ENCODE peak calls at places on chromosomes 7 and 10, in five cellular contexts. Q is amniotic epithelial cell, N is tibial nerve, H is foreskin fibroblast, R is anterior cingulate cortex. O is an unnamed sample.

GRCh38 chr7:46257766-46258448 is 336.8 kb upstream of the IGFBP3 start:
- DNase-seq in R (no peak), Q (peak), H (peak), N (no peak), O (no peak)

GRCh38 chr7:29109356-29109755 is 37.0 kb downstream of the CPVL start:
- DNase-seq in H (no peak), Q (no peak), R (no peak), N (no peak), O (no peak)

GRCh38 chr7:12889391-12889790 is 202.0 kb downstream of the ARL4A start:
- DNase-seq in R (no peak), N (no peak), H (no peak), Q (peak), O (no peak)

GRCh38 chr10:99621454-99622246 is 1.4 kb upstream of the SLC25A28 start:
- DNase-seq in R (no peak), N (no peak), H (no peak), Q (peak), O (no peak)

GRCh38 chr10:104034401-104035053 is 51.2 kb downstream of the COL17A1 start:
- DNase-seq in R (no peak), Q (no peak), N (no peak), H (no peak), O (no peak)

GRCh38 chr7:69599211-69599878 is 1.1 kb downstream of the AUTS2 start:
- DNase-seq in N (no peak), H (no peak), R (no peak), Q (no peak), O (no peak)

GRCh38 chr10:46092523-46093195 is 46.6 kb upstream of the MSMB start:
- DNase-seq in N (no peak), H (no peak), Q (no peak), R (no peak), O (peak)

GRCh38 chr7:29345590-29345989 is 151.0 kb downstream of the CHN2 start:
- DNase-seq in R (peak), H (no peak), N (no peak), Q (peak), O (peak)

GRCh38 chr7:99127636-99128035 is 16.3 kb downstream of the SMURF1 start:
- DNase-seq in Q (no peak), N (no peak), H (no peak), R (no peak), O (no peak)

GRCh38 chr7:141585592-141586510 is 34.6 kb downstream of the AGK start:
- DNase-seq in Q (peak), H (peak), N (no peak), R (no peak), O (no peak)

GRCh38 chr10:94131885-94132284 is 138.2 kb downstream of the PLCE1 start:
- DNase-seq in R (no peak), N (no peak), Q (peak), H (peak), O (no peak)

GRCh38 chr7:41316410-41316809 is 386.5 kb downstream of the INHBA start:
- DNase-seq in H (no peak), Q (peak), R (no peak), N (no peak), O (no peak)

GRCh38 chr10:60943372-60944158 is 420 bp downstream of the RHOBTB1 start:
- DNase-seq in Q (peak), H (no peak), R (peak), N (peak), O (peak)

GRCh38 chr7:129643545-129644170 is 32.1 kb downstream of the NRF1 start:
- DNase-seq in Q (no peak), R (no peak), H (peak), N (no peak), O (no peak)

GRCh38 chr10:112565434-112566053 is 118.5 kb downstream of the VTI1A start:
- DNase-seq in H (peak), R (no peak), Q (peak), N (peak), O (peak)

GRCh38 chr10:57706576-57707299 is 561.0 kb downstream of the IPMK start:
- DNase-seq in R (no peak), Q (no peak), H (no peak), N (no peak), O (no peak)

GRCh38 chr10:87923233-87923632 is 59.8 kb downstream of the PTEN start:
- DNase-seq in N (no peak), R (no peak), Q (no peak), H (no peak), O (no peak)

GRCh38 chr7:29154076-29154475 is 7.7 kb upstream of the CPVL start:
- DNase-seq in N (no peak), Q (no peak), H (no peak), R (no peak), O (no peak)

GRCh38 chr7:388023-388355 is 98.0 kb downstream of the FOXL3 start:
- DNase-seq in N (no peak), Q (no peak), R (no peak), H (no peak), O (no peak)

O was measured in MM.1S.